ENCODE peak calls at places on chromosomes 16 and 17, in seven cellular contexts. H, G, T, S, E, W and V are unnamed samples.
A peak's percentile ranks its signal among the peaks of the same experiment; 100 is the strongest.

GRCh38 chr16:57452021-57452420 is 4.7 kb downstream of the COQ9 start:
- DNase-seq in E (no peak), T (no peak), H (no peak), G (no peak), W (no peak), S (no peak), V (no peak)

GRCh38 chr16:30068750-30069574 is 3.4 kb downstream of the ALDOA start:
- DNase-seq in E (no peak), S (no peak), T (peak; percentile 59), G (peak; percentile 55), H (peak; percentile 29), W (no peak), V (no peak)

GRCh38 chr17:41026668-41027471 is at the start of gene KRTAP1-5:
- DNase-seq in T (no peak), W (no peak), H (peak; percentile 26), S (no peak), G (no peak), E (no peak), V (no peak)

GRCh38 chr16:11580451-11581086 is 6.2 kb downstream of the LITAF start:
- DNase-seq in E (no peak), G (no peak), T (no peak), H (no peak), S (no peak), W (no peak), V (no peak)

GRCh38 chr16:4641876-4642275 is 17.2 kb downstream of the MGRN1 start:
- DNase-seq in S (no peak), E (no peak), H (no peak), G (no peak), T (no peak), W (no peak), V (no peak)

GRCh38 chr17:74780443-74781238 is 4.5 kb upstream of the NAT9 start:
- DNase-seq in H (no peak), T (peak; percentile 76), G (peak; percentile 61), S (no peak), W (no peak), E (no peak), V (no peak)

GRCh38 chr17:69503711-69504110 is 89.2 kb downstream of the MAP2K6 start:
- DNase-seq in H (no peak), W (no peak), E (peak; percentile 64), G (no peak), S (no peak), T (no peak), V (no peak)

GRCh38 chr17:64192588-64192987 is 62.6 kb upstream of the ERN1 start:
- DNase-seq in T (no peak), E (no peak), W (no peak), G (no peak), H (no peak), S (no peak), V (no peak)